ENCODE peak calls at places on chromosomes 1 and 21, in seven cellular contexts. C is cardiac muscle cell; X is GM23338; F is right lobe of liver; V is CD8-positive, alpha-beta memory T cell; T is mesenchymal stem cell; O is SJSA1. H is an unnamed sample. For H3K4me1, the result is how much of the 10 kb centered on the place peaks cover.

GRCh38 chr1:239361403-239361802 is 25.0 kb upstream of the CHRM3 start:
- DNase-seq in F (no peak), X (no peak), V (no peak), T (no peak), O (no peak), C (peak), H (no peak)

GRCh38 chr1:209879539-209879938 is 51.8 kb downstream of the UTP25 start:
- DNase-seq in X (no peak), C (peak), V (no peak), F (no peak), O (no peak), T (no peak), H (no peak)

GRCh38 chr1:65207317-65207716 is 59.3 kb downstream of the AK4 start:
- DNase-seq in O (no peak), C (no peak), X (no peak), V (no peak), F (no peak), T (no peak), H (no peak)

GRCh38 chr1:85224734-85225623 is 24.2 kb upstream of the SYDE2 start:
- DNase-seq in T (peak), X (peak), V (no peak), F (no peak), C (no peak), O (no peak), H (no peak)

GRCh38 chr1:184590163-184590750 is 164.4 kb downstream of the EDEM3 start:
- DNase-seq in T (no peak), O (no peak), V (no peak), X (no peak), C (no peak), F (peak), H (no peak)

GRCh38 chr1:157992031-157992568 is 1.3 kb upstream of the KIRREL1 start:
- DNase-seq in T (peak), C (peak), O (peak), V (peak), F (peak), X (peak), H (no peak)

GRCh38 chr1:170666661-170667060 is 2.7 kb downstream of the PRRX1 start:
- DNase-seq in C (no peak), X (peak), O (no peak), T (no peak), V (no peak), F (no peak), H (no peak)

GRCh38 chr1:62500210-62500609 is 63.4 kb downstream of the USP1 start:
- DNase-seq in C (no peak), F (no peak), V (no peak), O (no peak), T (no peak), X (no peak), H (no peak)

GRCh38 chr1:91697322-91698260 is 188.4 kb downstream of the TGFBR3 start:
- DNase-seq in O (no peak), X (no peak), C (peak), V (peak), F (no peak), T (peak), H (no peak)

GRCh38 chr1:165144757-165145397 is 211.6 kb downstream of the LMX1A start:
- DNase-seq in X (peak), C (peak), O (peak), T (peak), F (peak), V (no peak), H (no peak)

GRCh38 chr1:93672069-93672468 is 9.6 kb downstream of the BCAR3 start:
- DNase-seq in X (no peak), F (peak), O (peak), T (peak), C (peak), V (no peak), H (no peak)

GRCh38 chr1:150161747-150162581 is 12.2 kb downstream of the PLEKHO1 start:
- DNase-seq in C (peak), O (no peak), T (peak), V (no peak), X (peak), F (no peak), H (no peak)

GRCh38 chr1:200528838-200529565 is 91.5 kb downstream of the KIF14 start:
- DNase-seq in V (no peak), T (no peak), C (no peak), X (no peak), F (no peak), O (no peak), H (no peak)

GRCh38 chr1:184626076-184627011 is 128.3 kb downstream of the EDEM3 start:
- DNase-seq in V (no peak), T (no peak), C (no peak), X (no peak), O (no peak), F (peak), H (no peak)

GRCh38 chr1:234704106-234704887 is 94.3 kb upstream of the IRF2BP2 start:
- DNase-seq in O (peak), T (no peak), V (no peak), X (no peak), C (no peak), F (no peak), H (no peak)

GRCh38 chr1:20470174-20470573 is 15.8 kb downstream of the CAMK2N1 start:
- DNase-seq in X (no peak), O (no peak), F (no peak), V (no peak), C (no peak), T (no peak), H (no peak)

GRCh38 chr1:1778827-1779675 is 781 bp upstream of the NADK start:
- DNase-seq in T (peak), X (peak), C (no peak), O (no peak), F (peak), V (peak), H (no peak)

GRCh38 chr1:3409737-3410434 is 44.6 kb upstream of the ARHGEF16 start:
- DNase-seq in V (no peak), T (peak), X (peak), C (peak), F (no peak), O (no peak), H (no peak)

GRCh38 chr1:245915406-245915805 is 591.7 kb downstream of the SMYD3 start:
- DNase-seq in X (no peak), F (no peak), T (no peak), V (no peak), O (no peak), C (no peak), H (no peak)

GRCh38 chr1:111199881-111200801 is at the start of gene DENND2D:
- DNase-seq in V (peak), O (no peak), X (no peak), T (no peak), C (no peak), F (peak), H (no peak)

GRCh38 chr1:236078988-236079387 is 14.1 kb upstream of the NID1 start:
- DNase-seq in O (no peak), X (no peak), V (no peak), C (no peak), T (no peak), F (no peak), H (no peak)

GRCh38 chr1:222909586-222909985 is 94.7 kb downstream of the DISP1 start:
- DNase-seq in C (peak), X (no peak), V (no peak), O (no peak), F (no peak), T (peak), H (no peak)

GRCh38 chr1:76511226-76511625 is 356.1 kb upstream of the ST6GALNAC5 start:
- DNase-seq in T (no peak), V (no peak), X (peak), C (no peak), O (no peak), F (no peak), H (no peak)

GRCh38 chr1:76068542-76068941 is 6.0 kb upstream of the ST6GALNAC3 start:
- DNase-seq in O (no peak), F (no peak), X (no peak), V (no peak), T (peak), C (peak), H (no peak)

GRCh38 chr1:169821500-169821899 is 26.8 kb upstream of the METTL18 start:
- DNase-seq in V (no peak), X (no peak), O (no peak), C (no peak), T (no peak), F (no peak), H (no peak)

GRCh38 chr1:54271341-54271740 is 71.4 kb downstream of the MRPL37 start:
- DNase-seq in X (no peak), V (no peak), F (peak), C (no peak), O (no peak), T (no peak), H (no peak)

GRCh38 chr1:101130673-101131072 is 105.1 kb upstream of the DPH5 start:
- DNase-seq in F (no peak), C (peak), O (no peak), V (no peak), X (no peak), T (no peak), H (no peak)

GRCh38 chr1:51594716-51595115 is 22.2 kb upstream of the OSBPL9 start:
- DNase-seq in X (no peak), T (no peak), C (no peak), V (no peak), F (no peak), O (no peak), H (no peak)

GRCh38 chr1:107664882-107665871 is 299.8 kb downstream of the VAV3 start:
- DNase-seq in C (no peak), O (no peak), V (no peak), X (no peak), F (no peak), T (no peak), H (no peak)

GRCh38 chr21:42376338-42376982 is 10.1 kb upstream of the TFF1 start:
- DNase-seq in C (no peak), T (no peak), X (peak), V (no peak), F (no peak), O (no peak), H (no peak)

GRCh38 chr1:6601049-6601864 is 1.4 kb downstream of the KLHL21 start:
- DNase-seq in C (peak), O (peak), V (peak), F (peak), T (peak), X (peak), H (peak)

GRCh38 chr1:214739621-214740238 is 136.7 kb downstream of the CENPF start:
- DNase-seq in X (no peak), O (no peak), T (no peak), C (no peak), F (no peak), V (no peak), H (no peak)

GRCh38 chr1:23619299-23620188 is 60.2 kb upstream of the ID3 start:
- DNase-seq in O (no peak), C (peak), X (peak), F (no peak), V (peak), T (no peak), H (no peak)

GRCh38 chr1:175050992-175051391 is 16.6 kb upstream of the TNN start:
- DNase-seq in C (no peak), T (no peak), V (no peak), X (no peak), O (no peak), F (no peak), H (no peak)

DNA sequence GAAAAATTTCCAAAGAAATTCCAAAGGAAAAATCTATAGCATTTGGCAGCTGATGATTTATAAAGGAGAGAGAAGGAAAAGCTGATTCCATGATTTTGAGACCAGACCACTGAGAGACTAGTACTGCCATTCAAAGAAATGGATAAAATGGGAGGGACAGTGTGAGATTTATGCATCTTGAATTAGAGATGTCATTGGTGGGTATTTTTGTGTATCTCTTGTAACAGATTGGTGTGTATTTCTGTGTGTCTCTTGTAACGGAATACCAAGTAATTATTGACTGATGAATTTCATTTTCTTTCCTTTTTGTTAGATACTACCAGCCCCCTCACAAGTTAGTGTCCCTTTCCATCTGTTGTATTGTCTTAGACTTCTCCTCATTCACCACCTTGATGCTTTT is 102.2 kb downstream of the OLFML2B start:
- DNase-seq in C (no peak), O (no peak), V (no peak), T (no peak), X (no peak), F (no peak), H (no peak)
- H3K4me1 ChIP-seq in C (under half), O (under half), V (under half), T (under half), X (under half), F (under half), H (under half)

DNA sequence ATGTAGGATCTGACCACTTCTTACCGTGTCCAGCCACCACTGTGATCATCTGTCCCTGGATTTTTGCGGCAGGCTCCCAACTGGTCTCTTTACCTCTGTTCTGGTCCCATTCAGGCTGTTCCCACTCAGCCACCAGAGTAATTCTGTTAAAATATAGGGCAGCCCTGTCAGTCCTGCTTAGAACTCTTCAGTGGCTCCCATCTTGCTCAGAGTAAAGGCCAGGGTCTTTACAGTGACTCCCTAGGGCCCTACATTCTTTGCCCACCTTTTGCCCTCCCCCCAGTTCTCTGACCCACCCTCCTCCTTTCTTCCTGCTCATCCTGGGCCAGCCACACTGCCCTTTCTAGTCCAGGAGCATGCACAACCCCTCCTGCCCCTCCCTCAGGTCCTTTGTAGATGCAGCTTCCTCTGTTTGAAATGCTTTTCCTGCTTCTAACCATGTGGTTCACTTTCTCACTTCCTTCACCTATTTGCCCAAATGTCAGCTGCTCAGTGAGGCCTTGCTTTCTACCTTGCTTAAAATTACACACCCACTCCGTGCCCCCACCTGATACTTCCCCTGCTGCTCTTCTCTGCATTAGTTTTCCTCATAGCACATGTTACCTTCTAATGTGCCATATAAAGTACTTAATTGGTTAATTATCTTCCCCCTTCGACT is 7.8 kb downstream of the UBIAD1 start:
- DNase-seq in C (no peak), F (no peak), X (no peak), V (no peak), O (no peak), T (no peak), H (no peak)
- H3K4me1 ChIP-seq in C (under half), F (under half), X (under half), V (half or more), O (under half), T (under half), H (under half)

GRCh38 chr21:45736042-45736704 is 92.6 kb downstream of the PCBP3 start:
- DNase-seq in V (no peak), X (no peak), F (no peak), O (no peak), T (no peak), C (peak), H (no peak)
- H3K4me1 ChIP-seq in V (under half), X (under half), F (under half), O (under half), T (under half), C (under half), H (under half)

GRCh38 chr1:229058111-229058551 is 212.8 kb upstream of the RAB4A start:
- DNase-seq in O (no peak), F (no peak), X (no peak), C (no peak), V (peak), T (no peak), H (no peak)

GRCh38 chr1:229062135-229062534 is 208.8 kb upstream of the RAB4A start:
- DNase-seq in T (no peak), O (no peak), X (no peak), V (no peak), C (no peak), F (peak), H (no peak)

GRCh38 chr1:229058716-229059115 is 212.2 kb upstream of the RAB4A start:
- DNase-seq in X (peak), T (no peak), O (no peak), C (peak), V (no peak), F (no peak), H (no peak)

GRCh38 chr1:229060140-229060539 is 210.8 kb upstream of the RAB4A start:
- DNase-seq in X (no peak), C (peak), T (peak), V (no peak), F (no peak), O (no peak), H (no peak)

GRCh38 chr1:229059671-229060079 is 211.2 kb upstream of the RAB4A start:
- DNase-seq in O (no peak), F (peak), C (peak), X (no peak), V (no peak), T (peak), H (no peak)
- H3K4me1 ChIP-seq in O (under half), F (under half), C (under half), X (under half), V (under half), T (under half), H (under half)

GRCh38 chr1:8465692-8466091 is 147.8 kb downstream of the SLC45A1 start:
- DNase-seq in V (no peak), O (no peak), C (no peak), F (no peak), X (no peak), T (no peak), H (no peak)
- H3K4me1 ChIP-seq in V (under half), O (under half), C (under half), F (under half), X (half or more), T (under half), H (under half)

GRCh38 chr1:32948082-32948722 is 16.4 kb downstream of the RNF19B start:
- DNase-seq in T (no peak), O (no peak), C (no peak), F (no peak), X (no peak), V (no peak), H (no peak)
- H3K4me1 ChIP-seq in T (under half), O (under half), C (under half), F (under half), X (under half), V (under half), H (under half)

DNA sequence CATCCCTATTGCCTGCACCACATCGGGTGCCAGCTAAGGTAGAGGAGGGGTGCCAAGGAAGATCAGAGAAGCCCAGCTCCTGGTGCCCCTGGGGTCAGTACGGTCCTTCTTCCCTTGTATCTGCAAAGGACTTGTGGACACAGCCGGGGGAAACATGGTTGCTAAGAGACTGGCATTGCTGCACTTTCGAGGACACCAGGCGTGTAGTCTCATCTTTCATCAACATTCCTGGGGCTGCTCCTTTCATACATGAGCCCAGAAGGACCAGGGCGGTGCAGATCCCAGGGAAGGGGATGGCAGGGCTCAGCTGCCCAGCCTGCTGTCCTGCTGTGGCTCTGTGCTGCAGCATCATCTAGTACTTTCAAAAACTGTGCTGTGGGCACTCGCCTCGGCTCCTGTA is 61.0 kb downstream of the RUNX1 start:
- DNase-seq in X (no peak), V (no peak), T (no peak), F (no peak), O (no peak), C (no peak), H (no peak)
- H3K4me1 ChIP-seq in X (under half), V (half or more), T (under half), F (under half), O (half or more), C (under half), H (under half)

DNA sequence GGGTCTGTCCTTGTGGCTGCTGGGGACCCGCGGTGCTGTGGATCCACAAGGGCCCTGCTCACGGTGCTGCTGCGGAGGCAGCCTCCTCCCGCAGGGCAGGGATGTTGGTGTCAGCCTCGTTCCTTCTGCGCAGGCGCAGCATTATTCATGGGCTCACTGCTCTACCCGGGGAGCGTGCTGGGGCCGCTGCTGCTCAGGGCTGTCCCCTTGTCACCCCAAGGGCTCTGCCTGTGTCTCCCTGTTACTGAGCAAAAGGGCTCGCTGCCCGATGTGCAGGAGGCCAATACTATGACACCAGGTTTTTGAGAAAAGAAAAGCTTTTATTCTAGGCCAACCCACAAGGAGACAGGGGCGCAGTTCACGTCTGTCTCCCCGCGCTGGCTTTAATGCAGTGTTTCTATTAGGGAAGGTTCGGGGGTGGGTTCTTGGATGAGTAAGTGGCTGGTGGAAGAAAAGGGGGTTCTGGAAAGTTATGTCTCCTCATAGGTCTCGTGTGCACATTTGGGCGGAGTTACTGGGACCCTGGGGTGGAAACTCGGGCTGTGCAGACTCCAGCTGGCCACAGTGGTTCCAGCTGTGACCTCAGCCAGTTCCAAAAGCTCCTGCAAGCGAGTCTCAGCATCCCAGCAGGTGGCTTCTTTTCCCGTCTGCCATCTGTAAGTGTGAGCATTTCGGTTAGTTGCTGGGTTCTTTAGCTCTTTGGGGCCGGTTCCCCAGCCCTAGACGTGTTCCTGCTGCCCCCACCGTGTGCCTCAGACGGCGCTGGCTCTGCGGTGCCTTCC is 40.8 kb upstream of the LRRC3 start:
- DNase-seq in T (no peak), O (peak), X (no peak), V (no peak), C (no peak), F (peak), H (no peak)
- H3K4me1 ChIP-seq in T (under half), O (under half), X (under half), V (under half), C (under half), F (under half), H (under half)

DNA sequence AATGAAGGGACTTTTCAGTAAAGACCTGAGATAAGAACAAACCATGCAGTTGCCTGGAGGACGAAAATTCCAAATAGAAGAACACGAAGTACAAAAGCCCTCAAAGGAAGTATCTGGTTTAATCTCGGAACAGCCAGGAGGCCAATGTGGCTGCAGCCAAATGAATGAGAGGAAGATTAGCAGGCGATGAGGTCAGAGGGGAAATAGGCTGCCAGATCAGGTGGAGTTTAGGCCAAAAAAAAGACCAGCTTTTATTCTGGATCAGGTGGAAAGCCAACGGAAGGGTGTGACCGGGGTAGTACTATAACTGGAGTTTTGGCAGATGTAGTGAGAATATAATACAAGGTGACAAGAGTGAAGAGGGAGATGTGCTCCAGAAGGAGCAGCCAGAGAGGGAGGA is 43.7 kb downstream of the SRSF11 start:
- DNase-seq in C (no peak), X (no peak), V (no peak), T (no peak), O (no peak), F (no peak), H (no peak)
- H3K4me1 ChIP-seq in C (under half), X (under half), V (under half), T (under half), O (under half), F (under half), H (under half)